ENCODE peak calls at places on chromosomes 5 and 9, in eight cellular contexts. One of them, this sample, is unnamed.

GRCh38 chr9:127567119-127567897 is 44.8 kb upstream of the STXBP1 start:
- DNase-seq in GM23248: peak
- DNase-seq in DND-41: no peak
- DNase-seq in fibroblast of lung: peak
- DNase-seq in SK-N-SH: peak
- DNase-seq in mammary epithelial cell: peak
- DNase-seq in GM23338: no peak
- DNase-seq in endothelial cell of umbilical vein: no peak
- DNase-seq in this sample: no peak

GRCh38 chr9:123544007-123544827 is 188.2 kb downstream of the CRB2 start:
- DNase-seq in GM23248: peak
- DNase-seq in DND-41: peak
- DNase-seq in fibroblast of lung: peak
- DNase-seq in SK-N-SH: peak
- DNase-seq in mammary epithelial cell: no peak
- DNase-seq in GM23338: peak
- DNase-seq in endothelial cell of umbilical vein: peak
- DNase-seq in this sample: peak

GRCh38 chr9:136734837-136735496 is 7.8 kb downstream of the LCN10 start:
- DNase-seq in GM23248: no peak
- DNase-seq in DND-41: no peak
- DNase-seq in fibroblast of lung: no peak
- DNase-seq in SK-N-SH: no peak
- DNase-seq in mammary epithelial cell: no peak
- DNase-seq in GM23338: no peak
- DNase-seq in endothelial cell of umbilical vein: no peak
- DNase-seq in this sample: no peak

GRCh38 chr5:111757582-111758283 is 739 bp upstream of the NREP start:
- DNase-seq in GM23248: peak
- DNase-seq in DND-41: peak
- DNase-seq in fibroblast of lung: peak
- DNase-seq in SK-N-SH: peak
- DNase-seq in mammary epithelial cell: peak
- DNase-seq in GM23338: peak
- DNase-seq in endothelial cell of umbilical vein: peak
- DNase-seq in this sample: peak

GRCh38 chr5:179132586-179133355 is 72.6 kb downstream of the ZNF354C start:
- DNase-seq in GM23248: peak
- DNase-seq in DND-41: no peak
- DNase-seq in fibroblast of lung: no peak
- DNase-seq in SK-N-SH: no peak
- DNase-seq in mammary epithelial cell: no peak
- DNase-seq in GM23338: no peak
- DNase-seq in endothelial cell of umbilical vein: no peak
- DNase-seq in this sample: no peak

GRCh38 chr5:74736759-74737158 is 30.2 kb downstream of the GFM2 start:
- DNase-seq in GM23248: no peak
- DNase-seq in DND-41: no peak
- DNase-seq in fibroblast of lung: no peak
- DNase-seq in SK-N-SH: no peak
- DNase-seq in mammary epithelial cell: no peak
- DNase-seq in GM23338: no peak
- DNase-seq in endothelial cell of umbilical vein: no peak
- DNase-seq in this sample: no peak

GRCh38 chr5:136006164-136006563 is 22.6 kb upstream of the TGFBI start:
- DNase-seq in GM23248: peak
- DNase-seq in DND-41: no peak
- DNase-seq in fibroblast of lung: peak
- DNase-seq in SK-N-SH: no peak
- DNase-seq in mammary epithelial cell: no peak
- DNase-seq in GM23338: no peak
- DNase-seq in endothelial cell of umbilical vein: no peak
- DNase-seq in this sample: no peak

GRCh38 chr5:87242242-87242641 is 25.4 kb upstream of the RASA1 start:
- DNase-seq in GM23248: no peak
- DNase-seq in DND-41: no peak
- DNase-seq in fibroblast of lung: no peak
- DNase-seq in SK-N-SH: no peak
- DNase-seq in mammary epithelial cell: peak
- DNase-seq in GM23338: no peak
- DNase-seq in endothelial cell of umbilical vein: no peak
- DNase-seq in this sample: no peak

GRCh38 chr5:159286420-159287035 is 23.4 kb downstream of the UBLCP1 start:
- DNase-seq in GM23248: peak
- DNase-seq in DND-41: no peak
- DNase-seq in fibroblast of lung: peak
- DNase-seq in SK-N-SH: peak
- DNase-seq in mammary epithelial cell: peak
- DNase-seq in GM23338: peak
- DNase-seq in endothelial cell of umbilical vein: peak
- DNase-seq in this sample: peak

GRCh38 chr9:27365977-27366376 is 69.0 kb upstream of the EQTN start:
- DNase-seq in GM23248: no peak
- DNase-seq in DND-41: peak
- DNase-seq in fibroblast of lung: peak
- DNase-seq in SK-N-SH: no peak
- DNase-seq in mammary epithelial cell: no peak
- DNase-seq in GM23338: no peak
- DNase-seq in endothelial cell of umbilical vein: no peak
- DNase-seq in this sample: peak

GRCh38 chr5:83927140-83927733 is 206.6 kb upstream of the HAPLN1 start:
- DNase-seq in GM23248: peak
- DNase-seq in DND-41: peak
- DNase-seq in fibroblast of lung: peak
- DNase-seq in SK-N-SH: peak
- DNase-seq in mammary epithelial cell: peak
- DNase-seq in GM23338: peak
- DNase-seq in endothelial cell of umbilical vein: peak
- DNase-seq in this sample: peak

GRCh38 chr9:38432922-38433510 is 8.8 kb upstream of the IGFBPL1 start:
- DNase-seq in GM23248: peak
- DNase-seq in DND-41: peak
- DNase-seq in fibroblast of lung: peak
- DNase-seq in SK-N-SH: peak
- DNase-seq in mammary epithelial cell: peak
- DNase-seq in GM23338: peak
- DNase-seq in endothelial cell of umbilical vein: peak
- DNase-seq in this sample: peak

GRCh38 chr5:92991681-92992472 is 589.1 kb downstream of the NR2F1-AS1 start:
- DNase-seq in GM23248: peak
- DNase-seq in DND-41: no peak
- DNase-seq in fibroblast of lung: peak
- DNase-seq in SK-N-SH: peak
- DNase-seq in mammary epithelial cell: no peak
- DNase-seq in GM23338: no peak
- DNase-seq in endothelial cell of umbilical vein: peak
- DNase-seq in this sample: no peak

GRCh38 chr9:5563417-5563815 is 53.1 kb downstream of the PDCD1LG2 start:
- DNase-seq in GM23248: peak
- DNase-seq in DND-41: no peak
- DNase-seq in fibroblast of lung: peak
- DNase-seq in SK-N-SH: no peak
- DNase-seq in mammary epithelial cell: peak
- DNase-seq in GM23338: no peak
- DNase-seq in endothelial cell of umbilical vein: no peak
- DNase-seq in this sample: no peak

GRCh38 chr9:127793093-127793708 is 7.4 kb downstream of the CDK9 start:
- DNase-seq in GM23248: no peak
- DNase-seq in DND-41: no peak
- DNase-seq in fibroblast of lung: no peak
- DNase-seq in SK-N-SH: no peak
- DNase-seq in mammary epithelial cell: no peak
- DNase-seq in GM23338: no peak
- DNase-seq in endothelial cell of umbilical vein: peak
- DNase-seq in this sample: no peak

GRCh38 chr5:172707285-172708182 is 63.5 kb downstream of the DUSP1 start:
- DNase-seq in GM23248: peak
- DNase-seq in DND-41: peak
- DNase-seq in fibroblast of lung: peak
- DNase-seq in SK-N-SH: peak
- DNase-seq in mammary epithelial cell: peak
- DNase-seq in GM23338: peak
- DNase-seq in endothelial cell of umbilical vein: peak
- DNase-seq in this sample: peak

GRCh38 chr9:2018162-2018643 is 3.1 kb downstream of the SMARCA2 start:
- DNase-seq in GM23248: no peak
- DNase-seq in DND-41: no peak
- DNase-seq in fibroblast of lung: no peak
- DNase-seq in SK-N-SH: no peak
- DNase-seq in mammary epithelial cell: no peak
- DNase-seq in GM23338: no peak
- DNase-seq in endothelial cell of umbilical vein: no peak
- DNase-seq in this sample: no peak

GRCh38 chr9:133943781-133944745 is 48.1 kb downstream of the VAV2 start:
- DNase-seq in GM23248: no peak
- DNase-seq in DND-41: no peak
- DNase-seq in fibroblast of lung: peak
- DNase-seq in SK-N-SH: peak
- DNase-seq in mammary epithelial cell: peak
- DNase-seq in GM23338: no peak
- DNase-seq in endothelial cell of umbilical vein: no peak
- DNase-seq in this sample: no peak

GRCh38 chr9:132513416-132513815 is 69.0 kb upstream of the BARHL1 start:
- DNase-seq in GM23248: no peak
- DNase-seq in DND-41: no peak
- DNase-seq in fibroblast of lung: no peak
- DNase-seq in SK-N-SH: no peak
- DNase-seq in mammary epithelial cell: no peak
- DNase-seq in GM23338: no peak
- DNase-seq in endothelial cell of umbilical vein: no peak
- DNase-seq in this sample: no peak

GRCh38 chr9:137002646-137003041 is 6.3 kb upstream of the CLIC3 start:
- DNase-seq in GM23248: no peak
- DNase-seq in DND-41: no peak
- DNase-seq in fibroblast of lung: no peak
- DNase-seq in SK-N-SH: no peak
- DNase-seq in mammary epithelial cell: no peak
- DNase-seq in GM23338: no peak
- DNase-seq in endothelial cell of umbilical vein: no peak
- DNase-seq in this sample: no peak

GRCh38 chr9:127707766-127708165 is 978 bp downstream of the CFAP157 start:
- DNase-seq in GM23248: peak
- DNase-seq in DND-41: no peak
- DNase-seq in fibroblast of lung: no peak
- DNase-seq in SK-N-SH: no peak
- DNase-seq in mammary epithelial cell: no peak
- DNase-seq in GM23338: peak
- DNase-seq in endothelial cell of umbilical vein: no peak
- DNase-seq in this sample: peak

GRCh38 chr9:652896-653295 is 188.6 kb upstream of the DMRT1 start:
- DNase-seq in GM23248: no peak
- DNase-seq in DND-41: no peak
- DNase-seq in fibroblast of lung: no peak
- DNase-seq in SK-N-SH: no peak
- DNase-seq in mammary epithelial cell: no peak
- DNase-seq in GM23338: no peak
- DNase-seq in endothelial cell of umbilical vein: no peak
- DNase-seq in this sample: no peak

GRCh38 chr5:132746592-132747063 is 598 bp upstream of the CCNI2 start:
- DNase-seq in GM23248: peak
- DNase-seq in DND-41: no peak
- DNase-seq in fibroblast of lung: no peak
- DNase-seq in SK-N-SH: no peak
- DNase-seq in mammary epithelial cell: no peak
- DNase-seq in GM23338: peak
- DNase-seq in endothelial cell of umbilical vein: peak
- DNase-seq in this sample: no peak
- H2AFZ ChIP-seq in GM23248: peak
- H2AFZ ChIP-seq in DND-41: no peak
- H2AFZ ChIP-seq in fibroblast of lung: no peak
- H2AFZ ChIP-seq in SK-N-SH: peak
- H2AFZ ChIP-seq in mammary epithelial cell: peak
- H2AFZ ChIP-seq in GM23338: no peak
- H2AFZ ChIP-seq in endothelial cell of umbilical vein: peak
- H2AFZ ChIP-seq in this sample: peak

GRCh38 chr5:41097642-41098041 is 26.5 kb upstream of the MROH2B start:
- DNase-seq in GM23248: no peak
- DNase-seq in DND-41: no peak
- DNase-seq in fibroblast of lung: no peak
- DNase-seq in SK-N-SH: no peak
- DNase-seq in mammary epithelial cell: peak
- DNase-seq in GM23338: no peak
- DNase-seq in endothelial cell of umbilical vein: no peak
- DNase-seq in this sample: no peak
- H3K4me2 ChIP-seq in GM23248: no peak
- H3K4me2 ChIP-seq in DND-41: no peak
- H3K4me2 ChIP-seq in fibroblast of lung: no peak
- H3K4me2 ChIP-seq in SK-N-SH: no peak
- H3K4me2 ChIP-seq in mammary epithelial cell: no peak
- H3K4me2 ChIP-seq in GM23338: no peak
- H3K4me2 ChIP-seq in endothelial cell of umbilical vein: no peak
- H3K4me2 ChIP-seq in this sample: no peak

DNA sequence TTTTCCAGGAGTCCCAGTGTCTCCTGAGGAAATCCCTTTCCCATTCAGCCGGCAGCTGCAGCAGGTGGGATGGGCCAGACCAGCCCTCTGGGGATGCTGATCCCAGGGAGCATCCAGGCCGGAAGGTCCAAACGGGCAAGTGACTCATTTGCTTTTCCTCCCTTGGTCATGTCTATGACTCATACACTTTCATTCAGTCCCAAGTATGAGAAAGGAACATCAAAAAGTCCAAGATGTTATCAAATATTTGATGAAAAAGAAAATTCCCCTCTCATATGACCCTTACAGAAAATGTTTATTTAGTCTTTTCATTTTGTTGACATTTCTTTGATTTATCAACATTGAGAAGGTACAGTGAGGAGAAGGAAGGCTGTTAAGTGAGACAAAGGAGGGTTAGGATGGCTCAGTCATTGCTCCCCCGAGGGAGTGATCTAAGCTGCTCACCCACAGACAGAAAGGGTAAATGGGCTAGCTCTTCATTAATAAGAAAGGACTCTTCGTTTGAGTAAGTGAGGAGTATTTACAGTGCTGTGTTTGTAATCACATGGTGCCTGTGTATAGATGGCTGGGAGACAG is 117.6 kb upstream of the ANKRD55 start:
- DNase-seq in GM23248: peak
- DNase-seq in DND-41: no peak
- DNase-seq in fibroblast of lung: peak
- DNase-seq in SK-N-SH: no peak
- DNase-seq in mammary epithelial cell: peak
- DNase-seq in GM23338: no peak
- DNase-seq in endothelial cell of umbilical vein: peak
- DNase-seq in this sample: no peak
- H2AFZ ChIP-seq in GM23248: no peak
- H2AFZ ChIP-seq in DND-41: no peak
- H2AFZ ChIP-seq in fibroblast of lung: no peak
- H2AFZ ChIP-seq in SK-N-SH: no peak
- H2AFZ ChIP-seq in mammary epithelial cell: peak
- H2AFZ ChIP-seq in GM23338: no peak
- H2AFZ ChIP-seq in endothelial cell of umbilical vein: peak
- H2AFZ ChIP-seq in this sample: no peak

DNA sequence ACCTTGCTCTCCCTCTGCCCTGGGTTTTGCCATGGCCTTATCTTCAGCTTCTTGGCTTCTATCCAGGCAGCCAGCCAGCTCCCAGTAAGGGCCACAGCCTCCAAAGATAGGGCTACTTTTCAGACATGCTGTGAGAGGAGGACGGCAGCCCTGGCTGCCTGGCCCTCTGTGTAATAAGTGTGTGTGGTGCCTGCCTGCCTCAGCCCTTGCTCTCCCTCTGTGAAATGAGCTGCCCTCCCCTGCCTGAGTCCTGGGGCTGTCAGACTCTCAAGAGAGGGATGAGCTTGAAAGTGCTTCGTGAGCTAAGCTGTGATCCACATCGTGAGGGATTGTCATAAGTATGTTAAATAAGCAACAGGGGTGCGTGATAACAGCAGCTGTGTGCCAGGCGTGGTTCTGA is 8.1 kb downstream of the NDST1 start:
- DNase-seq in GM23248: peak
- DNase-seq in DND-41: no peak
- DNase-seq in fibroblast of lung: peak
- DNase-seq in SK-N-SH: peak
- DNase-seq in mammary epithelial cell: no peak
- DNase-seq in GM23338: no peak
- DNase-seq in endothelial cell of umbilical vein: peak
- DNase-seq in this sample: no peak
- H3K4me2 ChIP-seq in GM23248: peak
- H3K4me2 ChIP-seq in DND-41: no peak
- H3K4me2 ChIP-seq in fibroblast of lung: no peak
- H3K4me2 ChIP-seq in SK-N-SH: no peak
- H3K4me2 ChIP-seq in mammary epithelial cell: no peak
- H3K4me2 ChIP-seq in GM23338: no peak
- H3K4me2 ChIP-seq in endothelial cell of umbilical vein: no peak
- H3K4me2 ChIP-seq in this sample: no peak